ENCODE peak calls at places on chromosomes 4 and X, in nine cellular contexts. J, M, E, Z, T, U, O, S and W are unnamed samples.

GRCh38 chr4:188178806-188179205 is 39.6 kb downstream of the TRIML1 start:
- DNase-seq in S (no peak), O (no peak), E (no peak), M (no peak), T (no peak), Z (no peak), J (no peak), U (no peak), W (no peak)

GRCh38 chr4:153206534-153206933 is 2.3 kb downstream of the TRIM2 start:
- DNase-seq in T (no peak), U (no peak), Z (no peak), J (no peak), M (no peak), S (no peak), O (no peak), E (no peak), W (no peak)

GRCh38 chrX:148723551-148723950 is 223.1 kb downstream of the AFF2 start:
- DNase-seq in E (no peak), M (no peak), J (no peak), O (no peak), S (no peak), U (no peak), T (no peak), Z (no peak), W (no peak)

GRCh38 chrX:53939127-53939526 is 105.1 kb downstream of the PHF8 start:
- DNase-seq in J (no peak), E (no peak), Z (no peak), T (no peak), M (no peak), O (no peak), S (no peak), U (no peak), W (no peak)

GRCh38 chr4:128130621-128131020 is 69.5 kb downstream of the LARP1B start:
- DNase-seq in U (no peak), E (no peak), T (no peak), Z (no peak), S (no peak), M (no peak), O (no peak), J (no peak), W (no peak)

GRCh38 chr4:60619531-60620305 is 580.4 kb upstream of the ADGRL3 start:
- DNase-seq in S (no peak), O (no peak), Z (no peak), T (no peak), J (no peak), E (no peak), M (no peak), U (no peak), W (no peak)

GRCh38 chrX:119694601-119695534 is 1.9 kb upstream of the SEPTIN6 start:
- DNase-seq in E (no peak), Z (no peak), O (no peak), J (no peak), T (no peak), U (no peak), S (no peak), M (peak), W (no peak)

GRCh38 chr4:180932365-180933001 is 1310.7 kb upstream of the TENM3 start:
- DNase-seq in S (no peak), O (no peak), E (no peak), Z (no peak), U (no peak), T (no peak), M (no peak), J (no peak), W (no peak)

GRCh38 chrX:71846429-71846828 is 64.2 kb upstream of the NHSL2 start:
- DNase-seq in O (no peak), S (no peak), U (no peak), J (no peak), Z (no peak), T (no peak), E (no peak), M (no peak), W (no peak)

GRCh38 chrX:129478516-129478915 is 44.8 kb downstream of the SMARCA1 start:
- DNase-seq in O (no peak), M (no peak), Z (no peak), E (no peak), T (no peak), S (no peak), J (no peak), U (no peak), W (no peak)

GRCh38 chr4:103306870-103307345 is 108.8 kb upstream of the CENPE start:
- DNase-seq in J (no peak), S (no peak), U (peak), E (no peak), M (peak), O (peak), T (no peak), Z (no peak), W (no peak)

GRCh38 chr4:165766018-165766417 is 107.0 kb upstream of the TLL1 start:
- DNase-seq in J (no peak), M (no peak), Z (no peak), U (no peak), O (no peak), S (no peak), T (no peak), E (no peak), W (no peak)

GRCh38 chr4:142567620-142568451 is 278.3 kb downstream of the INPP4B start:
- DNase-seq in M (no peak), T (no peak), O (no peak), U (no peak), J (no peak), Z (no peak), S (no peak), E (no peak), W (no peak)

GRCh38 chrX:16671005-16671404 is 21.0 kb downstream of the S100G start:
- DNase-seq in Z (peak), M (peak), E (peak), O (peak), U (no peak), J (no peak), T (no peak), S (no peak), W (no peak)

GRCh38 chr4:97645437-97645836 is 497.8 kb downstream of the STPG2 start:
- DNase-seq in J (no peak), U (no peak), E (no peak), O (no peak), T (no peak), S (no peak), Z (no peak), M (no peak), W (no peak)

DNA sequence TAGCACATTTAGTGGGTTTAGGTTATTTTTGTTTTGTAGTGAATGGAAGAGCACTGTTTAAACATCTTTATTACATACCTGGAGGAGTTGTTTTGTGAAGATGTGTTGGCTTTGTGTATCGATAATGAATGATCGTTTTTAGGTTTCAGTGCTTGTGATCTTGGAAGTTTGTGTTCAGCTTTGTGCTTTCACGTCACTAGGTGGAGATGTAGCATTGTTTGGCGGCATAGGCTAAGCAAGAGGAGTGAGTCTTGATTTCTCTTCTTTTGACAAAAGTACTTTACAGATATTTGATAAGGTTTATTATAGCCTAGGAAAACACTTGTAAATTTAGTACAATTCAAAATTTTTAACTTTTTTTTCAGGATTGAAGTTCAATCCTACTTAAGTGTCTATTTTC is 50.4 kb downstream of the PDK3 start:
- DNase-seq in J (no peak), M (peak), U (no peak), T (no peak), Z (no peak), E (no peak), O (peak), S (no peak), W (no peak)
- TF ChIP-seq CTCF in J (no peak), M (no peak), U (peak), T (peak), Z (no peak), E (no peak), O (peak), S (no peak), W (no peak)

GRCh38 chr4:52838729-52839722 is 23.1 kb upstream of the RASL11B start:
- DNase-seq in J (no peak), U (no peak), S (no peak), T (no peak), O (no peak), Z (no peak), M (peak), E (no peak), W (no peak)
- H3K27ac ChIP-seq in J (no peak), U (no peak), S (no peak), T (no peak), O (no peak), Z (no peak), M (peak), E (no peak), W (no peak)

GRCh38 chr4:53656421-53656981 is 65.2 kb upstream of the LNX1 start:
- DNase-seq in E (no peak), O (no peak), J (no peak), M (peak), U (no peak), Z (no peak), S (no peak), T (no peak), W (no peak)

GRCh38 chr4:53651142-53651720 is 59.9 kb upstream of the LNX1 start:
- DNase-seq in M (no peak), T (no peak), Z (no peak), O (no peak), S (no peak), E (no peak), U (peak), J (no peak), W (no peak)

GRCh38 chr4:53649357-53649756 is 58.1 kb upstream of the LNX1 start:
- DNase-seq in O (no peak), Z (no peak), M (no peak), E (no peak), T (no peak), U (no peak), J (no peak), S (no peak), W (no peak)

GRCh38 chr4:53654300-53654758 is 63.0 kb upstream of the LNX1 start:
- DNase-seq in M (no peak), J (no peak), T (no peak), Z (no peak), O (no peak), U (no peak), S (no peak), E (no peak), W (no peak)

DNA sequence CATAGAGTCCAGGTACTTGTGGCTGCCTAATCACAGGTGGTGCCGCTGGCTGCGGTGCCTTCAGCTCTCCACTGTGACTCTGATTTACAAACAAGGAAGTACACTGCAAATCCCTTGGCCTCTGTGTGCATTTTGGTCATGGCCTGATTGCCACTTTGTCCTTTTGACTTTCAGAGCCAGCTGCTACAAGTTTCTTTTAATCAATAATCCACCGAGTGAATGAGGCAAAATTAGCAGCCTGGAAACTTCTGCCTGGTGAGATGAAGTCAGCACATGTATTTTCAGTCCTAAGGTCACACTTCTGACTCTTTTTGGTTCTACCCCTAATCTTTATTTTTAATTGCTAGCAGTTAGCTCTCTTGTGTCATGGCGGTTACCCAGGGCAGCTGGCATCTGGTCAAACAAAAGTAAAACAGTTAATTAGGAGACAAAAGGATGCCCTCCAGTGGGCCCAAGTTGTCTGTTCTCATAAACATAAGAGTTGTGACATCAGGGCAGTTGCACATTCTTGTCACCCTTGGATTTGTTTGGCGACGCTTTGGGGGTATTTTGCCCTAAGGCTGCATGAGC is 62.3 kb upstream of the LNX1 start:
- DNase-seq in Z (no peak), M (peak), S (peak), J (no peak), U (no peak), O (no peak), T (no peak), E (no peak), W (no peak)
- TF ChIP-seq CTCF in Z (no peak), M (no peak), S (no peak), J (no peak), U (no peak), O (no peak), T (no peak), E (no peak), W (no peak)

GRCh38 chrX:69268637-69269036 is 103.4 kb upstream of the PJA1 start:
- DNase-seq in S (no peak), T (no peak), Z (no peak), J (no peak), U (no peak), E (no peak), O (no peak), M (no peak), W (no peak)
- H3K27ac ChIP-seq in S (no peak), T (no peak), Z (no peak), J (no peak), U (no peak), E (no peak), O (no peak), M (no peak), W (no peak)

DNA sequence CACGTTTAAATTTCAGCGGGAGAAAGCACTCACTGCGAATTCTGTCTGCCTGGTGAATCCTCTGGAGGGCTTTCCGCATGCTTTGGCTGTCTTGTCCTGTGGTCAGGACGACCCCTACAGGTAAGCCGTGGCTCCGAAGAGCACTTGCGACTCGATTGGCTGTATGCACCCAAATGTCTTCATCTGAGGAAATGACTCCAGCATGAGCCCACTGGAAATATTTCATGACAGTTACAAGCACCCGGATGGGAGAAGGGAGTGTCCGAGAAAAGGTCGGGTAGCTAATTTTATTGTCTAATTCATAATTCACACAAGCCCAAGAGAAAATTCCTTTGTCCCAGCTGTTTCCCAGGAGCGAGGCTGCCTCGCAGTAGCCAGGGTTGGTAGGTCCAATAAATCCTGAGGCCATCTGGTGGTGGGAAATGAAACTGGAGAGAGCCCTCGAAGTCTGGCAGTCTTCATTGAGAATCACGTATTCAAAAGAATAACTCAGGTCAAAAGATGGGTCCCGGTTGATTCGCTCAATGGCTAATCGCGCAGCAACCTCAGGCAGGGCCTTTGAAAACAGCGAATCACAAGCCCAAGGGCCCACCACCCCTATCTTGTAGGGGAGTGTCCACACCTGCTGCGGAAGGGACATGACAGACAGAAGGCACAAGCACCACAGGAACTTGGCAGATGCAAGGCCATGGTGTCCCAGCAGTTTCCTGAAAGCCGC is 6.6 kb downstream of the GUCY2F start:
- DNase-seq in U (no peak), M (peak), T (peak), E (peak), O (peak), J (peak), Z (no peak), S (peak), W (no peak)
- TF ChIP-seq CTCF in U (peak), M (peak), T (peak), E (peak), O (peak), J (peak), Z (peak), S (peak), W (peak)

GRCh38 chrX:31580726-31581125 is 508.9 kb upstream of the FTHL17 start:
- DNase-seq in J (no peak), T (no peak), Z (no peak), U (no peak), E (no peak), O (no peak), S (no peak), M (no peak), W (no peak)
- H3K27ac ChIP-seq in J (no peak), T (no peak), Z (no peak), U (no peak), E (no peak), O (no peak), S (no peak), M (no peak), W (no peak)

DNA sequence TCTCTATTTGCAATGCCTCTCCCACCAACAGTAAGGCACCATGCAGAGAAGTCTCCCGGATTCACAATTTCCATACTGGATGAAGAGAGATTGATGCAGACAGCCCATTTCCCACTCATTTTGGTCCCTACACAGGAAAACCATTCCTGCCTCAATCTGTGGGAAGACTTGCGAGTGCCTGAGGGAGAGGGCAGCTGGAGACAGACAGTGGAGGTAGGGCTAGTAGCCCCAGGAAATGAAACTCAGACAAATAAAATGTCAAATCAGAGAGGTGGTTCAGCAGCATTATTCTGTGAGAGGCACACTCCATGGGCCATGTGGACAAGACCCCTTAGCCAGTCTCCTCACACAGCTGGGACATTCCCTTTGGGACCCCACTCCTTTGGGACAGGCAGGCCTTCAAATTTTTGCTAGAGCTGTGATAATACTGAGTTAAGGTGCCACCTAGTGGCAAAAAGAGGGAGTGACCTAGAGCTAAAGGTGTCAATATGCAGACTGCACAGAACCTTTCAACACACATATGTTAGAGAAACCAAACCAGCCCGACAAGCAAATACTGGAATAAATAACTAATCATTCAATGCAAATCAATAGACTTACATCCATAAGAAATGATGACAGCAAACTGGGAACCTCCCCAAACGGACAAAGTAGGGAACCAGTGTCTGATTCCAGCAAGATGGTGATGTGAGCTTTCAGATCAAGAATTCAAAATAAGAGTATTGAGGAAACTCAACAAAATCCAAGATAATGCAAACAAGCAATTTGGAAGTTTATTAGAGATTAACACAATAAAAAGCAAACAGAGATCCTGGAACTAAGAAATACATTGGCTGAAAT is 1865.3 kb upstream of the AGA start:
- DNase-seq in J (no peak), T (no peak), S (no peak), Z (no peak), U (no peak), O (peak), M (peak), E (peak), W (no peak)
- TF ChIP-seq CTCF in J (peak), T (no peak), S (peak), Z (peak), U (peak), O (peak), M (peak), E (peak), W (no peak)

GRCh38 chr4:85793256-85793655 is 318.3 kb downstream of the ARHGAP24 start:
- DNase-seq in Z (no peak), M (no peak), S (no peak), E (no peak), U (no peak), J (no peak), T (no peak), O (no peak), W (no peak)
- H3K27ac ChIP-seq in Z (no peak), M (no peak), S (no peak), E (no peak), U (no peak), J (no peak), T (no peak), O (no peak), W (peak)

DNA sequence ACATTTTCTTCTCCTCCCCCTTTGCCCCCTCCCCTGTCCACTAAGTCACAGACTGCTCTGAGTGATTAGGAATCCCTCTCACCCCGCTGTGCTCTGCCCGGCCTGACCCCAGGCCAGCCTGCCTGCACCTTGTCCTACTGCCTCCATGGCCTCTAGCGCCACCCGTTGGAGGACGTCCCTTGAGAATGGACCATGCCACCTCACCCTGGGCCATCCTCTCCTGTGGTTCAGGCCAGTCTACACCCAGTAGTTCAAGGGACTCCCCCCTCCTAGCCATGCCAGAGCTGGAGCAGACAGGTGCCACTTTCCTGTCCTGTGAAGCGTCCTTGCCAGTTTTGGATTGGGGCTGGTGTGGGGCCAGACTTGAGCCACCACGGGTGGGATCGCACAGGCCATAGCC is 9.7 kb upstream of the IRAK1 start:
- DNase-seq in E (no peak), O (no peak), Z (no peak), U (no peak), M (no peak), T (no peak), S (no peak), J (no peak), W (no peak)
- TF ChIP-seq CTCF in E (no peak), O (no peak), Z (no peak), U (no peak), M (no peak), T (no peak), S (no peak), J (no peak), W (no peak)